ENCODE peak calls at places on chromosome 19, in seven cellular contexts. A is neuronal stem cell, F is H1, K is IMR-90, S is H9, Q is trophoblast cell, T is mesenchymal stem cell. E is an unnamed sample. For H3K79me1, the result is how much of the 10 kb centered on the place peaks cover.

GRCh38 chr19:13169769-13170168 is 19.6 kb downstream of the IER2 start:
- DNase-seq in A (no peak), F (no peak), K (peak), S (no peak), Q (peak), T (peak), E (no peak)

GRCh38 chr19:46967578-46968018 is 52.0 kb upstream of the NPAS1 start:
- DNase-seq in A (no peak), F (no peak), K (no peak), S (no peak), Q (no peak), T (no peak), E (no peak)

GRCh38 chr19:13905634-13906524 is at the start of the genes BRME1 and CC2D1A:
- DNase-seq in A (peak), F (peak), K (peak), S (peak), Q (peak), T (peak), E (peak)

GRCh38 chr19:35236638-35237400 is 8.3 kb upstream of the FAM187B start:
- DNase-seq in A (no peak), F (no peak), K (no peak), S (no peak), Q (no peak), T (no peak), E (peak)

GRCh38 chr19:29450306-29450705 is 75.5 kb upstream of the VSTM2B start:
- DNase-seq in A (no peak), F (no peak), K (no peak), S (no peak), Q (no peak), T (no peak), E (no peak)

GRCh38 chr19:52734340-52734892 is 428 bp downstream of the ZNF611 start:
- DNase-seq in A (peak), F (no peak), K (no peak), S (no peak), Q (no peak), T (peak), E (no peak)

GRCh38 chr19:55676384-55676783 is 1.4 kb downstream of the EPN1 start:
- DNase-seq in A (no peak), F (no peak), K (peak), S (no peak), Q (no peak), T (no peak), E (no peak)

GRCh38 chr19:32453736-32454135 is 48.2 kb downstream of the DPY19L3 start:
- DNase-seq in A (no peak), F (no peak), K (peak), S (no peak), Q (no peak), T (peak), E (no peak)

GRCh38 chr19:1985588-1986356 is 29.7 kb downstream of the BTBD2 start:
- DNase-seq in A (no peak), F (no peak), K (no peak), S (peak), Q (no peak), T (no peak), E (no peak)

GRCh38 chr19:3483226-3483628 is at the start of gene SMIM44:
- DNase-seq in A (no peak), F (no peak), K (no peak), S (no peak), Q (no peak), T (no peak), E (no peak)

DNA sequence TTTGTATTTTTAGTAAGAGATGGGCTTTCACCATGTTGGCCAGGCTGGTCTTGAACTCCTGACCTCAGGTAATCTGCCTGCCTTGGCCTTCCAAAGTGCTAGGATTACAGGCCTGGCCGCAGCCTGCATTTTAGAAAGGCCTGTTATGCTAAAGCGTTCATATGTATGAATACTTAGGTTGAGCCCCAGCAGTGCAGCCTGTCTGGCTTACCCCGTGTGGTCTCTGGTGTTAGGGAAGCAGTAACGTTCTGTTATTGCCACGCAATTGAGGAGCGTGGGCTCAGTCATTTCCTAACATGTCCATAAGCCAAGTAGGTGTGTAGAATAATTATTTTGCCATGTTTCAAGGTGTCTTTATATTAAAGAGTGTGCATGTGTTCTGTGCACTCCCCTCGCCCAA is 14.3 kb downstream of the HNRNPM start:
- DNase-seq in A (no peak), F (no peak), K (no peak), S (no peak), Q (no peak), T (no peak), E (no peak)
- H3K9ac ChIP-seq in A (no peak), F (no peak), K (peak), S (no peak), Q (no peak), T (peak), E (no peak)

GRCh38 chr19:57068326-57068725 is 51.5 kb upstream of the USP29 start:
- DNase-seq in A (no peak), F (no peak), K (no peak), S (no peak), Q (no peak), T (no peak), E (no peak)

GRCh38 chr19:57067440-57067839 is 52.3 kb upstream of the USP29 start:
- DNase-seq in A (no peak), F (no peak), K (no peak), S (no peak), Q (no peak), T (no peak), E (no peak)

GRCh38 chr19:57058871-57059270 is 60.9 kb upstream of the USP29 start:
- DNase-seq in A (no peak), F (no peak), K (no peak), S (no peak), Q (no peak), T (no peak), E (no peak)

GRCh38 chr19:57063070-57063469 is 56.7 kb upstream of the USP29 start:
- DNase-seq in A (no peak), F (no peak), K (no peak), S (no peak), Q (no peak), T (no peak), E (no peak)
- H3K79me1 ChIP-seq in A (under half), F (under half), K (under half), S (under half), Q (under half), T (under half), E (under half)

GRCh38 chr19:7579182-7579581 is 16.5 kb upstream of the CAMSAP3 start:
- DNase-seq in A (no peak), F (no peak), K (no peak), S (no peak), Q (no peak), T (no peak), E (no peak)
- H3K9ac ChIP-seq in A (no peak), F (no peak), K (no peak), S (no peak), Q (no peak), T (no peak), E (no peak)

DNA sequence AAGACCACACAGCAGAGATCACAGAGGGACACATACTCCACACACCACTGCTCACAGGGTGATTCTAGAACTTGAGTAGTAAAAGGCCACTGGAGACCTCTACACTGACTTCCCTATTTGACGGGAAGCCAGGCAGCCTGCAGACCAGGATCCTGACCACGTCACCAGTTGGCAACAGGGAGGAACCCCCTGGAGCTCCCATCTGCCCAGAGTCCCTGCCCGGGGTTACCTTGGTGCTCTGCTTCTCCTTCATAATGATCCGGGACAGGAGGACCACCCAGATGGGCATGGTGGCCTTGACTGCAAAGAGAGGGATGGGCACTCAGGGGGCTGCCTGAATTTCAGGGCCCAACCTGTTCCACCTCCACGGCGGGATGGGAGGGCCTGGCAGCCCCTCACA is 932 bp downstream of the SLC35E1 start:
- DNase-seq in A (no peak), F (no peak), K (peak), S (no peak), Q (no peak), T (peak), E (no peak)
- H3K79me1 ChIP-seq in A (under half), F (under half), K (half or more), S (under half), Q (under half), T (under half), E (under half)

GRCh38 chr19:38587562-38587961 is 30.2 kb downstream of the MAP4K1 start:
- DNase-seq in A (no peak), F (no peak), K (no peak), S (no peak), Q (no peak), T (no peak), E (no peak)

GRCh38 chr19:38588041-38588440 is 29.7 kb downstream of the MAP4K1 start:
- DNase-seq in A (no peak), F (no peak), K (no peak), S (no peak), Q (no peak), T (no peak), E (no peak)

GRCh38 chr19:38580080-38580479 is 37.7 kb downstream of the MAP4K1 start:
- DNase-seq in A (no peak), F (no peak), K (no peak), S (no peak), Q (no peak), T (no peak), E (no peak)

GRCh38 chr19:38583985-38584305 is 33.8 kb downstream of the MAP4K1 start:
- DNase-seq in A (no peak), F (no peak), K (no peak), S (no peak), Q (no peak), T (no peak), E (no peak)

DNA sequence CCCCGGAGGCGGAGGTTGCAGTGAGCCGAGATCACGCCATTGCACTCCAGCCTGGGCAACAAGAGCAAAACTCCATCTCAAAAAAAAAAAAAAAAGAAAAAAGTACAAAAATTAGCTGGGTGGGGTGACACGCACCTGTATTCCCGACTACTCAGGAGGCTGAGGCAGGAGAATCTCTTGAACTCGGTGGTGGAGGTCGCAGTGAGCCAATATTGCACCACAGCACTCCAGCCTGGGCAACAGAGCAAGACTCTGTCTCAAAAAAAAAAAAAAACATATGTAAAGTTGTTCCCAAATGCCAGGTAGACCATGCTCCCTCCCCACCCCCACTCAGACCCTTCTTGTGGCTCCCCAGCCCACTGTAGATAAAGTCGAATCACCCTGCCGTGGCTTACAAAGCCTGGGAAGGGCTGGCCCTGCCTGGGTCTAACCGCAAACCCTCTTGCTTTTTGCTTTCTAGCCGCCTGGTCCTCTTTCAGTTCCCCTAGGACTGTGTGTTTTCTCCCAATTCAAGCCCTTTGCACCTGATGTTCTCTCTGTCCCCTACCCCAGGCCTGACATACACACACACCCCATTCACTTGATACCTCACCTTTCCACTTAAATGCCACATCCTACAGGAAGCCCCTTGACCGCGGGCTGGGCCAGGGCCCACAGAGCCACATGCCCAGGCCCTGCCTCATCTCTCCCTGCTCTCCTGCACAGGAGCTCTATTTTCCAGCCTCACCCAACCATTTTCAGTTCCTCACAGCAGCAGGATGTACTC is 34.4 kb downstream of the MAP4K1 start:
- DNase-seq in A (no peak), F (no peak), K (no peak), S (no peak), Q (no peak), T (no peak), E (no peak)
- H3K9ac ChIP-seq in A (no peak), F (no peak), K (no peak), S (no peak), Q (no peak), T (no peak), E (no peak)

GRCh38 chr19:42197375-42197817 is 20.1 kb downstream of the DEDD2 start:
- DNase-seq in A (no peak), F (no peak), K (no peak), S (peak), Q (no peak), T (no peak), E (no peak)

GRCh38 chr19:42193294-42193693 is 24.2 kb downstream of the DEDD2 start:
- DNase-seq in A (no peak), F (no peak), K (no peak), S (no peak), Q (no peak), T (no peak), E (no peak)

GRCh38 chr19:42198676-42199439 is 18.6 kb downstream of the DEDD2 start:
- DNase-seq in A (no peak), F (no peak), K (no peak), S (peak), Q (no peak), T (no peak), E (peak)

GRCh38 chr19:42193706-42194105 is 23.8 kb downstream of the DEDD2 start:
- DNase-seq in A (no peak), F (no peak), K (peak), S (no peak), Q (no peak), T (no peak), E (no peak)

DNA sequence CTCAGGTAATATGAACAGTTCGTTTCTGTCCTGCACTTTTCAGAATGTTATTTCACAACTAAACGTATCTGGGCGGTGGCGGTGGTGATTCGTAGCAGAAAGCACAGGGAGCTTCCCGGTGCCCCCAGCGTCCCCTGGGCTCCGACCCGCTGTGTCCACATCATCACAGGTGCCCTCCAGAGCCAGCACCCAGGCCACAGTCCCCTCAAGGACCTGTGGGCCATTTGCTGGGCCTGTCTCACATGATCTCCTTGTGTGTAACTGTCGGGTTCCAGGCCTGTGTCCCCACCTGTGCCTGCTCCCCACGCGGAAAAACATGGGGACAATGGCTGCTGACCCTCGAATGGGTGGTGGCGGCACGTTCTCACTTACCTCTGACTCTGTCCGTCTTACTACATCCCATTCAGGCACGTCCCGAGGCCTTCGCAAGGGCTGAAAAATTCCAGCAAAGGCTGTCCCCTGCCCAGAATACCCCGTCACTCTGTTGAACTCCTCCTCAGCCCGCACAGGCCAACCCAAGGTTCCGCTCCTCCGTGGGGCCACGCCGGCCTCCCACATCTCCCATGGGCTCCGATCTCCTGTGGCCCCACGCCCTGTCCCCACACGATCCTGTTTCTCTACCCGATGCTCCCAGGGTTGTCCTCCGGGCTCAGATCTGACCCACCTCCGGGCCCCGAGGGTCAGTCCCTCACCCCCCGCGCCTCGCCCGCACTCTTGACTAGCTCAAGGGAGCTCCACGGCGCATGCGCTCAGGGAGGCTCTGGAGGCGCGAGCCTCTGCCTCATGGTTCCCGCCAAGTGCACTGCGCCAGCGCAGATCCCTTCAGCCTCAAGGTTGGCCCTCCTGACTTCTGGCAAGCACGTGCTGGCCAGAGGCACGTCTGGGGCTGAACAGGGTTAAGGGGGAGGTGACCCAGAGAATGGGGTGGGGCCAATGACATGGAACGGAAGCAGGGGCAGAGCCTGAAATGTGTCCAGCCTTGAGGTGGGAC is 21.2 kb downstream of the DEDD2 start:
- DNase-seq in A (no peak), F (no peak), K (no peak), S (peak), Q (no peak), T (no peak), E (no peak)
- H3K79me1 ChIP-seq in A (under half), F (under half), K (under half), S (under half), Q (under half), T (under half), E (under half)